ENCODE peak calls at places on chromosomes 1 and 21, in five cellular contexts. One of them, this sample, is unnamed.

GRCh38 chr1:111624382-111624781 is 4.8 kb downstream of the RAP1A start:
- DNase-seq in testis: no peak
- DNase-seq in MM.1S: no peak
- DNase-seq in naive thymus-derived CD4-positive, alpha-beta T cell: no peak
- DNase-seq in HS-27A: no peak
- DNase-seq in this sample: peak

GRCh38 chr1:185155600-185156320 is 993 bp downstream of the TRMT1L start:
- DNase-seq in testis: no peak
- DNase-seq in MM.1S: peak
- DNase-seq in naive thymus-derived CD4-positive, alpha-beta T cell: no peak
- DNase-seq in HS-27A: no peak
- DNase-seq in this sample: peak

GRCh38 chr1:221849897-221850296 is 108.0 kb upstream of the DUSP10 start:
- DNase-seq in testis: no peak
- DNase-seq in MM.1S: no peak
- DNase-seq in naive thymus-derived CD4-positive, alpha-beta T cell: no peak
- DNase-seq in HS-27A: no peak
- DNase-seq in this sample: no peak

GRCh38 chr1:29960156-29960755 is 723.9 kb downstream of the PTPRU start:
- DNase-seq in testis: no peak
- DNase-seq in MM.1S: no peak
- DNase-seq in naive thymus-derived CD4-positive, alpha-beta T cell: no peak
- DNase-seq in HS-27A: no peak
- DNase-seq in this sample: no peak

GRCh38 chr1:201546093-201546492 is 7.2 kb downstream of the NAV1 start:
- DNase-seq in testis: no peak
- DNase-seq in MM.1S: no peak
- DNase-seq in naive thymus-derived CD4-positive, alpha-beta T cell: no peak
- DNase-seq in HS-27A: no peak
- DNase-seq in this sample: no peak

GRCh38 chr1:227949341-227949921 is 1.7 kb upstream of the WNT9A start:
- DNase-seq in testis: no peak
- DNase-seq in MM.1S: no peak
- DNase-seq in naive thymus-derived CD4-positive, alpha-beta T cell: peak
- DNase-seq in HS-27A: no peak
- DNase-seq in this sample: no peak

GRCh38 chr1:162475089-162475488 is 22.5 kb upstream of the UHMK1 start:
- DNase-seq in testis: no peak
- DNase-seq in MM.1S: no peak
- DNase-seq in naive thymus-derived CD4-positive, alpha-beta T cell: no peak
- DNase-seq in HS-27A: no peak
- DNase-seq in this sample: no peak

GRCh38 chr1:73898540-73898939 is 299.4 kb downstream of the LRRIQ3 start:
- DNase-seq in testis: no peak
- DNase-seq in MM.1S: no peak
- DNase-seq in naive thymus-derived CD4-positive, alpha-beta T cell: no peak
- DNase-seq in HS-27A: no peak
- DNase-seq in this sample: no peak

GRCh38 chr1:163173121-163173520 is 29.6 kb downstream of the RGS5 start:
- DNase-seq in testis: no peak
- DNase-seq in MM.1S: no peak
- DNase-seq in naive thymus-derived CD4-positive, alpha-beta T cell: no peak
- DNase-seq in HS-27A: no peak
- DNase-seq in this sample: no peak

GRCh38 chr1:227897704-227898438 is 49.9 kb downstream of the WNT9A start:
- DNase-seq in testis: peak
- DNase-seq in MM.1S: no peak
- DNase-seq in naive thymus-derived CD4-positive, alpha-beta T cell: peak
- DNase-seq in HS-27A: no peak
- DNase-seq in this sample: no peak

GRCh38 chr1:2480986-2481364 is 4.9 kb downstream of the PLCH2 start:
- DNase-seq in testis: no peak
- DNase-seq in MM.1S: no peak
- DNase-seq in naive thymus-derived CD4-positive, alpha-beta T cell: no peak
- DNase-seq in HS-27A: no peak
- DNase-seq in this sample: no peak

GRCh38 chr1:178491721-178492120 is 5.0 kb downstream of the CLEC20A start:
- DNase-seq in testis: no peak
- DNase-seq in MM.1S: no peak
- DNase-seq in naive thymus-derived CD4-positive, alpha-beta T cell: no peak
- DNase-seq in HS-27A: no peak
- DNase-seq in this sample: no peak

GRCh38 chr1:3021233-3021671 is at the start of gene ACTRT2:
- DNase-seq in testis: no peak
- DNase-seq in MM.1S: no peak
- DNase-seq in naive thymus-derived CD4-positive, alpha-beta T cell: no peak
- DNase-seq in HS-27A: no peak
- DNase-seq in this sample: no peak

GRCh38 chr1:4655674-4656532 is 1.5 kb downstream of the AJAP1 start:
- DNase-seq in testis: peak
- DNase-seq in MM.1S: no peak
- DNase-seq in naive thymus-derived CD4-positive, alpha-beta T cell: no peak
- DNase-seq in HS-27A: no peak
- DNase-seq in this sample: no peak

GRCh38 chr1:76862447-76862846 is 4.8 kb upstream of the ST6GALNAC5 start:
- DNase-seq in testis: no peak
- DNase-seq in MM.1S: no peak
- DNase-seq in naive thymus-derived CD4-positive, alpha-beta T cell: no peak
- DNase-seq in HS-27A: peak
- DNase-seq in this sample: no peak

GRCh38 chr21:15631342-15631741 is 98.4 kb upstream of the USP25 start:
- DNase-seq in testis: no peak
- DNase-seq in MM.1S: no peak
- DNase-seq in naive thymus-derived CD4-positive, alpha-beta T cell: no peak
- DNase-seq in HS-27A: no peak
- DNase-seq in this sample: no peak

GRCh38 chr1:232221790-232222499 is 408.0 kb downstream of the SIPA1L2 start:
- DNase-seq in testis: no peak
- DNase-seq in MM.1S: no peak
- DNase-seq in naive thymus-derived CD4-positive, alpha-beta T cell: no peak
- DNase-seq in HS-27A: no peak
- DNase-seq in this sample: no peak

GRCh38 chr1:209675567-209676154 is 449 bp downstream of the G0S2 start:
- DNase-seq in testis: peak
- DNase-seq in MM.1S: no peak
- DNase-seq in naive thymus-derived CD4-positive, alpha-beta T cell: no peak
- DNase-seq in HS-27A: no peak
- DNase-seq in this sample: no peak